ENCODE peak calls at places on chromosomes 3 and 15, in four cellular contexts. C is suprapubic skin, Z is neuronal stem cell, X is GM23338. S is an unnamed sample.

GRCh38 chr15:56733131-56734012 is at the start of gene ZNF280D:
- DNase-seq in C (peak; percentile 93), Z (peak; percentile 67), X (peak; percentile 86), S (peak; percentile 83)

GRCh38 chr3:133474251-133474801 is 74.5 kb downstream of the BFSP2 start:
- DNase-seq in C (no peak), Z (no peak), X (no peak), S (peak; percentile 50)

GRCh38 chr15:92118162-92118935 is 264.8 kb downstream of the SLCO3A1 start:
- DNase-seq in C (no peak), Z (no peak), X (peak; percentile 88), S (no peak)

GRCh38 chr3:165805834-165806561 is 31.2 kb downstream of the BCHE start:
- DNase-seq in C (no peak), Z (no peak), X (no peak), S (no peak)

GRCh38 chr15:48317221-48317620 is 14.0 kb upstream of the DUT start:
- DNase-seq in C (no peak), Z (no peak), X (no peak), S (no peak)

GRCh38 chr15:52180196-52180835 is 10.9 kb downstream of the GNB5 start:
- DNase-seq in C (no peak), Z (no peak), X (no peak), S (peak; percentile 13)

GRCh38 chr3:13025090-13025489 is 48.1 kb downstream of the IQSEC1 start:
- DNase-seq in C (no peak), Z (no peak), X (no peak), S (no peak)

GRCh38 chr3:101319531-101319930 is 844 bp downstream of the IMPG2 start:
- DNase-seq in C (no peak), Z (no peak), X (no peak), S (no peak)

GRCh38 chr3:136193273-136194043 is 2.7 kb downstream of the MSL2 start:
- DNase-seq in C (no peak), Z (no peak), X (no peak), S (peak; percentile 8)

GRCh38 chr3:52471371-52472238 is 16.2 kb downstream of the NISCH start:
- DNase-seq in C (no peak), Z (no peak), X (peak; percentile 78), S (peak; percentile 67)

GRCh38 chr3:138824114-138824506 is 10.6 kb downstream of the PIK3CB start:
- DNase-seq in C (no peak), Z (no peak), X (peak; percentile 50), S (no peak)

GRCh38 chr15:42175671-42176070 is 19.2 kb upstream of the PLA2G4F start:
- DNase-seq in C (no peak), Z (no peak), X (no peak), S (no peak)

DNA sequence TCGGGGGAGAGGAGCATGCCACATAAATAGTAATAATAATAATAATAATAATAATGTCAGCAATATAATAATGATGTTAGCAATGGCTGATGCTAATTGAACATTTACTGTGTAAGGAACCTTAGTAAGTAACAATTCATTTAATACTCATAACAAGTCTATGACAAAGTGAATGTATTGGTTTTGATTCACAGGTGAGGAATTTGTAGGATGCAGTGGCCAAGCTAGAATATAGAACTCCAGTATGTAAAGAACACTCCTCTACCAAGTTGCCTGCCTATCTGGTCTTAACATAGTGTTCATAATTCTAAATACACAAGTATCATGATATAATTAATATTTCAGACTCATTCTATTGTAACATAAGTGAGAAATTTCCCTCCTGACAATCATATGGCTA is 1016.5 kb downstream of the ROBO1 start:
- DNase-seq in C (no peak), Z (no peak), X (no peak), S (no peak)
- H3K4me3 ChIP-seq in C (no peak overlapping the region), Z (no peak overlapping the region), X (no peak overlapping the region), S (no peak overlapping the region)

DNA sequence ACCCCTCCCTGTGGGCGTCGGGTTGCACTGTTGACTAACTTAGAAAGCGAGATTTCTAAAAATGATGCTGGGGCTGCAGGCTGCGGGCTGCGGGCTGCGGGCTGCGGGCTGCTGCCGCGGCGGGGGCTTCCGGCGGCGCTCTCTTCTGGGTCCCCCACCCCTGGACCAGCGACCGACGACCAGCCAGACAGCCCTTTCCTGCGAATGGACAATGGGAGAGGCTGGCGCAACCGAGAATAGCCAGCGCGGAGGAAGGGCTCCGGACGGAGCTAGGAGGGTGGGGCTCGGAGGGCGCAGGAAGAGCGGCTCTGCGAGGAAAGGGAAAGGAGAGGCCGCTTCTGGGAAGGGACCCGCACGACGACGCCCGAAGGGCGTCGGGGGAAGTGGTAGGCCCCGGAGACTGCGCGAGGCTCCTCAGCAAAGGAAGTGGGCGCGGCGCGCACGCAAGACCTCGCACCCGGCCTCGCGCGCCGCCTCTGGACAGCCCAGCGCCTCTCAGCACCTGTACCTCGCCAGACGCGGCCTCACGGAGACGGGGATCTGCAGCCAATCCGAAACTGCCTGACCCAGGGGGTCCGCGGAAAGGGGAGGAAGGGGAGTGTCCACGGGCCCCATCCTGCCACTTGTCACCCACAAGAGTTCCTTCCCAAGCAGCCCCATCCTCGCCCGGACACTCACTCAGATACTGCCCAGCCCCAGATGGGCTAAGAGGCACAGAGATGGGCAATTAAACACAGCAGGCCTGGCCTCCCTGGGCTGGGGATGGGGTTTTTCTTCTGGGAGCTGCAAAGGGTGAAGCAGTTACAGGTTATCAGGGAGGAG is 70.7 kb downstream of the SLC12A8 start:
- DNase-seq in C (no peak), Z (no peak), X (peak; percentile 88), S (peak; percentile 14)
- H3K4me1 ChIP-seq in C (peaks cover 56% of the 10 kb centered on the region), Z (peaks cover 23% of the 10 kb centered on the region), X (peaks cover 35% of the 10 kb centered on the region), S (peaks cover 4% of the 10 kb centered on the region)

GRCh38 chr15:99443056-99443756 is 122.6 kb upstream of the MEF2A start:
- DNase-seq in C (no peak), Z (no peak), X (no peak), S (peak; percentile 2)
- H3K4me3 ChIP-seq in C (peak overlapping the region; percentile 5), Z (no peak overlapping the region), X (no peak overlapping the region), S (no peak overlapping the region)

GRCh38 chr3:170711786-170712185 is 125.9 kb upstream of the SLC7A14 start:
- DNase-seq in C (no peak), Z (no peak), X (no peak), S (no peak)
- H3K4me1 ChIP-seq in C (no peaks in the 10 kb centered on the region), Z (no peaks in the 10 kb centered on the region), X (no peaks in the 10 kb centered on the region), S (no peaks in the 10 kb centered on the region)

GRCh38 chr3:175310046-175310445 is 450.9 kb downstream of the NAALADL2 start:
- DNase-seq in C (no peak), Z (no peak), X (no peak), S (no peak)
- H3K4me3 ChIP-seq in C (no peak overlapping the region), Z (no peak overlapping the region), X (no peak overlapping the region), S (no peak overlapping the region)

GRCh38 chr3:183824761-183825379 is 507 bp downstream of the MAP6D1 start:
- DNase-seq in C (peak; percentile 69), Z (no peak), X (peak; percentile 59), S (no peak)

GRCh38 chr3:183826448-183826847 is 1.1 kb upstream of the MAP6D1 start:
- DNase-seq in C (peak; percentile 77), Z (no peak), X (no peak), S (no peak)

GRCh38 chr3:183822631-183823030 is 2.7 kb downstream of the MAP6D1 start:
- DNase-seq in C (peak; percentile 52), Z (peak; percentile 41), X (peak; percentile 68), S (no peak)

GRCh38 chr3:183825380-183826161 is at the start of gene MAP6D1:
- DNase-seq in C (peak; percentile 80), Z (peak; percentile 68), X (peak; percentile 91), S (peak; percentile 23)

DNA sequence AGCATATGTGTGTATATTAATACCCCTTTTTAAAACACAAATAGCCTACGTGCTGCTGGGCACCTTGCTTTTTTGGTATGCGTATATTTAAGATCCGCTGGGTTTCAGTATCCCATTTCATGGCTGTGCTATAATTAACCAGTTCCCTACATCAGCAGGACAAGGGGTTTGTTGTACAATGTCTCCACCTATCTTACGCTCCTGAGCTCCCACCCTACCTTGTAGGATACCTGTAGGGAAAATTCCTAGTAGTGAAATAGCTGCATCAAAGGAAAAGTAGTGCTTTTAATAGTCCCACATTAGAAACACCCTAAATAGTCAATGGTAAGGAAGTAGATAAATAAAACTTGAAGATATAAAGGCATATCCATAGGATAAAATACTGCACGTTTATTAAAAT is 1.4 kb downstream of the MAP6D1 start:
- DNase-seq in C (no peak), Z (no peak), X (peak; percentile 39), S (no peak)
- H3K4me1 ChIP-seq in C (peaks cover 20% of the 10 kb centered on the region), Z (peaks cover 7% of the 10 kb centered on the region), X (peaks cover 6% of the 10 kb centered on the region), S (no peaks in the 10 kb centered on the region)

DNA sequence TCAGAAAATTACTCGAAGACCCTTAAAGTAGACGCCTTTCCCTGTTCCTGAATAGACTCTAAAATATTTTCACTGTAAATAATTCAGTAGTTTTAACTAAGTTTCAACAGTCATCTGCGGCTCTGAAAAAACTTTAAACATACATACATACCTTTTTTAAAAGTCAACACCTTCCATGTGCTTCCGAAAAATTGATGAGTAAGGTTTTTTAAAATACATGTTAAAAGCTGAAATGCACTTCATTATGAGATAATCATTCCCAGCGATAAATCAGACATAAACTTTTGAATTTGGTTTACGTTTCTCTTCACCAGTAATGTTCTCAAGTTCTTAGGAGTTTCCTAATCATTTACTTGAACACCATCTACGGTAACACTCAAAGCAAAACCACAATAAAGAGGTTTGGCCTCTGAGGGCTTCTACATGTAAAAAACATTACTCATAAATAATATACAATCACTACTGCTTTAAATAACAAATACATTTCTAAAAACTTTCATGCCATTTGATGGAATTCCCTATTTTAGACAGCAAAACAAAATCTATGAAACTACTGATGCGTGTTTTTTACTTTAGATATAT is 403.5 kb downstream of the SHQ1 start:
- DNase-seq in C (no peak), Z (no peak), X (no peak), S (no peak)
- H3K4me3 ChIP-seq in C (peak overlapping the region; percentile 94), Z (no peak overlapping the region), X (peak overlapping the region; percentile 85), S (no peak overlapping the region)

DNA sequence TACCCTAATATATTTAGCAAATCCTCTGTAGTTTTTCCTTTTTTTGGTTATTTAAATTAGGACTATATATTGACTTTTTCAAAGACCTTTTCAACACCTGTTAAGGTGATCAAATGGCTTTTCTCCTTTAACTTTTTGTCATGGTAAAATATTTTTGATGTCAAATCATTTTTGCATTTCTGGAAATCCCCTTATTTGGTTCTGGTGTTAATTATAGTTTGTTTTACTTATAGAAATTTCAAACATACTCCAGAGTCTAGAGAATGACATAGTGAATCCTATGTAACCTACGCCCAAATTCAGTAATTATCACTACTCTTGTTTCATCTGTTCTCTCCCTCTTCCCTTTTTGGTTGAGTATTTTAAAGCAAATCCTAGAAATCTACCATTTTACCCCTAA is 121.3 kb upstream of the TBL1XR1 start:
- DNase-seq in C (no peak), Z (no peak), X (no peak), S (no peak)
- H3K4me1 ChIP-seq in C (no peaks in the 10 kb centered on the region), Z (no peaks in the 10 kb centered on the region), X (no peaks in the 10 kb centered on the region), S (no peaks in the 10 kb centered on the region)

GRCh38 chr3:181565416-181565815 is 146.3 kb upstream of the SOX2 start:
- DNase-seq in C (no peak), Z (no peak), X (no peak), S (no peak)

GRCh38 chr3:181564222-181564621 is 147.5 kb upstream of the SOX2 start:
- DNase-seq in C (no peak), Z (no peak), X (no peak), S (no peak)

GRCh38 chr3:181558870-181559269 is 152.9 kb upstream of the SOX2 start:
- DNase-seq in C (no peak), Z (no peak), X (no peak), S (no peak)

GRCh38 chr3:181561130-181561529 is 150.6 kb upstream of the SOX2 start:
- DNase-seq in C (no peak), Z (no peak), X (no peak), S (no peak)

DNA sequence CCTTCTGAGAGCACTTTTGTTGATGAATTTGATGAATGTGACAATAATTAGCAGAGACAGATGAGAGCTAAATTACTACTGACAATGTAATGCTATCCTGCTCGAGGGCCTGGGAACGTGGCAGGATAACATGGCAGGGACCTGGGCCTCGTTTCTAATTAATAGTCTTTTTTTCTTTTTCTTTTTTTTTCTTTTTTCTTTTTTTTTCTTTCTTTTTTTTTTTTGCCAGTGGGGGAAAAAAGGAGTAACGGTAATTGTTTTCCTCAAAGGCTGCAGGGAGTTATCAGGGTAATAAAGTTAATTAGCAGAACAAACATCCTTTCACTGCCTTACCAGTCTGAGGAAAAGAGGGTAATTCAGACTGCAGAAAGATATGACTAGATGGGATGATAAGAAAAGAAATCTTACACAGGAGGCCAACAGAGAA is 150.1 kb upstream of the SOX2 start:
- DNase-seq in C (no peak), Z (no peak), X (no peak), S (no peak)
- H3K4me3 ChIP-seq in C (no peak overlapping the region), Z (no peak overlapping the region), X (no peak overlapping the region), S (no peak overlapping the region)

S was measured in prostate gland.